ENCODE peak calls at places on chromosomes 2 and 18, in seven cellular contexts. One of them, this sample, is unnamed.

GRCh38 chr2:166234112-166234846 is 106.5 kb upstream of the SCN1A start:
- DNase-seq in stimulated activated CD8-positive, alpha-beta memory T cell treated with anti-CD3 and anti-CD28 coated beads, Interleukin-7, amount 100 ng/mL, for 48 hours: no peak
- DNase-seq in upper lobe of left lung: no peak
- DNase-seq in tibial nerve: no peak
- DNase-seq in AG10803: peak; percentile 80
- DNase-seq in AG04450: peak; percentile 33
- DNase-seq in PC-3: peak; percentile 97
- DNase-seq in this sample: no peak

GRCh38 chr2:38163006-38163405 is 87.1 kb upstream of the CYP1B1 start:
- DNase-seq in stimulated activated CD8-positive, alpha-beta memory T cell treated with anti-CD3 and anti-CD28 coated beads, Interleukin-7, amount 100 ng/mL, for 48 hours: no peak
- DNase-seq in upper lobe of left lung: peak; percentile 40
- DNase-seq in tibial nerve: no peak
- DNase-seq in AG10803: no peak
- DNase-seq in AG04450: no peak
- DNase-seq in PC-3: peak; percentile 20
- DNase-seq in this sample: no peak

GRCh38 chr18:48032876-48033769 is 102.7 kb upstream of the SMAD2 start:
- DNase-seq in stimulated activated CD8-positive, alpha-beta memory T cell treated with anti-CD3 and anti-CD28 coated beads, Interleukin-7, amount 100 ng/mL, for 48 hours: no peak
- DNase-seq in upper lobe of left lung: no peak
- DNase-seq in tibial nerve: no peak
- DNase-seq in AG10803: peak; percentile 37
- DNase-seq in AG04450: no peak
- DNase-seq in PC-3: peak; percentile 47
- DNase-seq in this sample: peak; percentile 59

GRCh38 chr2:44974064-44974715 is 32.7 kb downstream of the SIX3 start:
- DNase-seq in stimulated activated CD8-positive, alpha-beta memory T cell treated with anti-CD3 and anti-CD28 coated beads, Interleukin-7, amount 100 ng/mL, for 48 hours: no peak
- DNase-seq in upper lobe of left lung: no peak
- DNase-seq in tibial nerve: no peak
- DNase-seq in AG10803: peak; percentile 39
- DNase-seq in AG04450: no peak
- DNase-seq in PC-3: peak; percentile 90
- DNase-seq in this sample: no peak

GRCh38 chr2:134491796-134492441 is 226.9 kb downstream of the TMEM163 start:
- DNase-seq in stimulated activated CD8-positive, alpha-beta memory T cell treated with anti-CD3 and anti-CD28 coated beads, Interleukin-7, amount 100 ng/mL, for 48 hours: no peak
- DNase-seq in upper lobe of left lung: no peak
- DNase-seq in tibial nerve: no peak
- DNase-seq in AG10803: no peak
- DNase-seq in AG04450: no peak
- DNase-seq in PC-3: peak; percentile 70
- DNase-seq in this sample: no peak

GRCh38 chr2:239193925-239194687 is 206.7 kb downstream of the HDAC4 start:
- DNase-seq in stimulated activated CD8-positive, alpha-beta memory T cell treated with anti-CD3 and anti-CD28 coated beads, Interleukin-7, amount 100 ng/mL, for 48 hours: no peak
- DNase-seq in upper lobe of left lung: peak; percentile 13
- DNase-seq in tibial nerve: no peak
- DNase-seq in AG10803: no peak
- DNase-seq in AG04450: no peak
- DNase-seq in PC-3: no peak
- DNase-seq in this sample: peak; percentile 72

GRCh38 chr2:43361286-43361685 is 134.9 kb upstream of the ZFP36L2 start:
- DNase-seq in stimulated activated CD8-positive, alpha-beta memory T cell treated with anti-CD3 and anti-CD28 coated beads, Interleukin-7, amount 100 ng/mL, for 48 hours: no peak
- DNase-seq in upper lobe of left lung: no peak
- DNase-seq in tibial nerve: no peak
- DNase-seq in AG10803: peak; percentile 65
- DNase-seq in AG04450: no peak
- DNase-seq in PC-3: no peak
- DNase-seq in this sample: no peak

GRCh38 chr2:130355181-130355577 is 677 bp upstream of the PTPN18 start:
- DNase-seq in stimulated activated CD8-positive, alpha-beta memory T cell treated with anti-CD3 and anti-CD28 coated beads, Interleukin-7, amount 100 ng/mL, for 48 hours: no peak
- DNase-seq in upper lobe of left lung: no peak
- DNase-seq in tibial nerve: no peak
- DNase-seq in AG10803: peak; percentile 7
- DNase-seq in AG04450: no peak
- DNase-seq in PC-3: no peak
- DNase-seq in this sample: no peak

GRCh38 chr2:86673976-86674670 is 46.0 kb upstream of the RMND5A start:
- DNase-seq in stimulated activated CD8-positive, alpha-beta memory T cell treated with anti-CD3 and anti-CD28 coated beads, Interleukin-7, amount 100 ng/mL, for 48 hours: no peak
- DNase-seq in upper lobe of left lung: no peak
- DNase-seq in tibial nerve: no peak
- DNase-seq in AG10803: peak; percentile 12
- DNase-seq in AG04450: no peak
- DNase-seq in PC-3: no peak
- DNase-seq in this sample: no peak

GRCh38 chr2:103616891-103617290 is 855.1 kb downstream of the TMEM182 start:
- DNase-seq in stimulated activated CD8-positive, alpha-beta memory T cell treated with anti-CD3 and anti-CD28 coated beads, Interleukin-7, amount 100 ng/mL, for 48 hours: no peak
- DNase-seq in upper lobe of left lung: no peak
- DNase-seq in tibial nerve: no peak
- DNase-seq in AG10803: no peak
- DNase-seq in AG04450: no peak
- DNase-seq in PC-3: no peak
- DNase-seq in this sample: no peak

GRCh38 chr2:201347154-201347553 is 10.0 kb downstream of the FLACC1 start:
- DNase-seq in stimulated activated CD8-positive, alpha-beta memory T cell treated with anti-CD3 and anti-CD28 coated beads, Interleukin-7, amount 100 ng/mL, for 48 hours: no peak
- DNase-seq in upper lobe of left lung: no peak
- DNase-seq in tibial nerve: no peak
- DNase-seq in AG10803: no peak
- DNase-seq in AG04450: no peak
- DNase-seq in PC-3: no peak
- DNase-seq in this sample: no peak